ENCODE peak calls at places on chromosome X, in ten cellular contexts. F is fibroblast of villous mesenchyme; H is activated CD8-positive, alpha-beta T cell treated with anti-CD3 and anti-CD28 coated beads for 36 hours; B is CD4-positive, alpha-beta T cell; J is fibroblast of mammary gland; P is astrocyte; R is astrocyte of the spinal cord; K is endodermal cell; D is adrenal gland; X is colonic mucosa. C is an unnamed sample.
A peak's percentile ranks its signal among the peaks of the same experiment; 100 is the strongest.

GRCh38 chrX:70264784-70265183 is 3.4 kb upstream of the ARR3 start:
- DNase-seq in F (no peak), H (no peak), B (no peak), J (peak; percentile 10), P (no peak), R (no peak), K (no peak), D (no peak), X (no peak), C (no peak)

GRCh38 chrX:100895365-100896075 is 21.4 kb upstream of the NOX1 start:
- DNase-seq in F (peak; percentile 44), H (peak; percentile 39), B (peak; percentile 7), J (peak; percentile 51), P (peak; percentile 10), R (peak; percentile 41), K (peak; percentile 72), D (peak; percentile 20), X (no peak), C (peak; percentile 36)

GRCh38 chrX:132470179-132470578 is 18.7 kb downstream of the MBNL3 start:
- DNase-seq in F (no peak), H (no peak), B (no peak), J (no peak), P (no peak), R (no peak), K (no peak), D (no peak), X (no peak), C (no peak)

GRCh38 chrX:10634681-10635161 is 14.3 kb upstream of the MID1 start:
- DNase-seq in F (peak; percentile 42), H (no peak), B (no peak), J (peak; percentile 92), P (peak; percentile 95), R (peak; percentile 91), K (no peak), D (no peak), X (no peak), C (peak; percentile 82)

GRCh38 chrX:123339201-123339905 is 155.3 kb downstream of the GRIA3 start:
- DNase-seq in F (peak; percentile 40), H (no peak), B (no peak), J (peak; percentile 88), P (peak; percentile 73), R (peak; percentile 1), K (no peak), D (no peak), X (no peak), C (peak; percentile 82)

GRCh38 chrX:69015156-69015555 is 150.1 kb downstream of the PJA1 start:
- DNase-seq in F (no peak), H (no peak), B (no peak), J (no peak), P (no peak), R (no peak), K (peak; percentile 27), D (no peak), X (no peak), C (no peak)

GRCh38 chrX:152988536-152989291 is 5.2 kb downstream of the PNMA5 start:
- DNase-seq in F (no peak), H (no peak), B (no peak), J (no peak), P (no peak), R (no peak), K (no peak), D (no peak), X (no peak), C (no peak)

GRCh38 chrX:33831211-33831610 is 300.9 kb downstream of the FAM47A start:
- DNase-seq in F (no peak), H (no peak), B (no peak), J (no peak), P (no peak), R (no peak), K (no peak), D (no peak), X (no peak), C (no peak)

GRCh38 chrX:56728752-56729151 is 291 bp upstream of the NBDY start:
- DNase-seq in F (peak; percentile 36), H (peak; percentile 55), B (peak; percentile 8), J (peak; percentile 16), P (no peak), R (peak; percentile 59), K (no peak), D (peak; percentile 26), X (peak; percentile 21), C (no peak)

GRCh38 chrX:145727476-145727875 is 90.2 kb upstream of the SLITRK2 start:
- DNase-seq in F (no peak), H (no peak), B (no peak), J (peak; percentile 52), P (no peak), R (no peak), K (no peak), D (no peak), X (no peak), C (no peak)

GRCh38 chrX:10167573-10167972 is 10.8 kb downstream of the CLCN4 start:
- DNase-seq in F (no peak), H (no peak), B (no peak), J (no peak), P (no peak), R (no peak), K (no peak), D (no peak), X (no peak), C (no peak)

GRCh38 chrX:1649623-1650022 is 34.8 kb downstream of the ASMT start:
- DNase-seq in F (peak; percentile 2), H (no peak), B (no peak), J (no peak), P (no peak), R (peak; percentile 25), K (peak; percentile 83), D (no peak), X (no peak), C (no peak)

DNA sequence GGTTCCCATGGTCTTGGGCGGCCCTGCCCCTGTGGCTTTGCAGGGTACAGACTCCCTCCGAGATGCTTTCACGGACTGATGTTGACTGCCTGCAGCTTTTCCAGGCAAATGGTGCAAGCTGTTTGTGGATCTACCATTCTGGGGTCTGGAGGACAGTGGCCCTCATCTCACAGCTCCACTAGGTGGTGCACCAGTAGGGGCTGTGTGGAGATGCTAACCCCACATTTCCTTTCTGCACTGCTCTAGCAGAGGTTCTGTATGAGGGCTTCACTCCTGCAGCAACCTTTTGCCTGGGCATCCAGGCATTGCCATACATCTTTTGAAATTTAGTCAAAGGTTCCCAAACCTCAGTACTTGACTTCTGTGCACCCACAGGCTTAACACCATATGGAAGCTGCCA is 176.1 kb downstream of the DCAF12L1 start:
- DNase-seq in F (no peak), H (no peak), B (no peak), J (no peak), P (no peak), R (no peak), K (peak; percentile 48), D (no peak), X (no peak), C (no peak)
- TF ChIP-seq CTCF in F (no peak), H (no peak), B (no peak), J (no peak), P (no peak), R (no peak), K (peak; percentile 64), D (no peak), X (no peak), C (no peak)

GRCh38 chrX:30635630-30636029 is 17.6 kb upstream of the GK start:
- DNase-seq in F (peak; percentile 36), H (no peak), B (no peak), J (no peak), P (no peak), R (no peak), K (no peak), D (no peak), X (no peak), C (no peak)
- TF ChIP-seq CTCF in F (peak; percentile 53), H (peak; percentile 40), B (peak; percentile 19), J (peak; percentile 44), P (peak; percentile 14), R (peak; percentile 26), K (peak; percentile 75), D (peak; percentile 42), X (peak; percentile 20), C (peak; percentile 64)

GRCh38 chrX:25076941-25077500 is 61.3 kb upstream of the ARX start:
- DNase-seq in F (no peak), H (no peak), B (no peak), J (no peak), P (no peak), R (no peak), K (no peak), D (no peak), X (no peak), C (no peak)

GRCh38 chrX:25083661-25084060 is 67.9 kb upstream of the ARX start:
- DNase-seq in F (no peak), H (no peak), B (no peak), J (no peak), P (no peak), R (no peak), K (no peak), D (no peak), X (no peak), C (no peak)

GRCh38 chrX:25084446-25084845 is 68.7 kb upstream of the ARX start:
- DNase-seq in F (no peak), H (no peak), B (no peak), J (no peak), P (no peak), R (no peak), K (no peak), D (no peak), X (no peak), C (no peak)

DNA sequence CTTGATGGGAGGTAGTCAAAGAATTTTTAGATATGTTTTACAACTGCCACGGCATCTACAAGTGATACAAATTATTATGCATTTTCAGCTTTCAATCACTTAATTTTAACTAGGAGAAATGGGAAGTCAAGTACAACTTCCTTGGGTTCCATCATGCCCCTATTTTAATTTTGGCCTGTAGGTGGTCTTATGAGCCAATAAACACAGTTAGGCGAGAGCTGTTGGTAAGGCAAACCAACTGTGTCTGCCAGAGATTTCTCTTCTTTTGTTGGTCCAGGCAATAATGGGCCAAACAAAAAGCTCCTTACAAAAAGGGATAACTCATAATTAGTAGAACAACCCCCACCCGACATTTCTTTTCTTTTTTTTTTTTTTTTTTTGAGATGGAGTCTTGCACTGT is 63.3 kb upstream of the ARX start:
- DNase-seq in F (no peak), H (no peak), B (no peak), J (no peak), P (no peak), R (no peak), K (no peak), D (no peak), X (no peak), C (no peak)
- TF ChIP-seq CTCF in F (no peak), H (no peak), B (no peak), J (no peak), P (no peak), R (no peak), K (peak; percentile 50), D (no peak), X (no peak), C (no peak)

GRCh38 chrX:98289726-98290125 is 1406.0 kb downstream of the RPA4 start:
- DNase-seq in F (no peak), H (no peak), B (no peak), J (no peak), P (no peak), R (no peak), K (no peak), D (no peak), X (no peak), C (no peak)
- TF ChIP-seq CTCF in F (no peak), H (no peak), B (no peak), J (no peak), P (no peak), R (no peak), K (no peak), D (no peak), X (no peak), C (no peak)